ENCODE peak calls at places on chromosomes 11 and 22, in nine cellular contexts. T is upper lobe of left lung, V is GM12878, U is K562, G is HCT116, R is A549, J is heart left ventricle, K is body of pancreas, N is HepG2. P is an unnamed sample.

GRCh38 chr11:100080821-100081220 is 606.3 kb upstream of the ARHGAP42 start:
- ATAC-seq in J (no peak), G (no peak), V (no peak), N (no peak), T (no peak), U (no peak), K (no peak), R (no peak), P (no peak)

GRCh38 chr22:28395920-28396447 is 283.7 kb downstream of the TTC28 start:
- ATAC-seq in T (no peak), V (no peak), J (peak), R (no peak), N (peak), U (no peak), G (no peak), K (peak), P (peak)

GRCh38 chr11:113465786-113466185 is 9.4 kb downstream of the DRD2 start:
- ATAC-seq in N (no peak), T (no peak), U (no peak), K (no peak), G (no peak), V (no peak), R (no peak), J (no peak), P (no peak)

GRCh38 chr11:83092488-83093384 is 21.0 kb upstream of the RAB30 start:
- ATAC-seq in J (peak), V (no peak), K (peak), N (peak), G (peak), R (peak), U (peak), T (no peak), P (no peak)

GRCh38 chr11:48074425-48075181 is 94.2 kb downstream of the PTPRJ start:
- ATAC-seq in V (no peak), K (no peak), J (no peak), G (no peak), N (no peak), U (peak), T (no peak), R (no peak), P (no peak)

GRCh38 chr11:121300313-121300971 is 7.9 kb downstream of the SC5D start:
- ATAC-seq in R (no peak), U (no peak), N (no peak), T (peak), G (no peak), V (peak), K (no peak), J (peak), P (no peak)

GRCh38 chr11:27837895-27838563 is 137.8 kb upstream of the BDNF start:
- ATAC-seq in V (peak), G (no peak), N (no peak), U (no peak), R (no peak), J (no peak), K (no peak), T (no peak), P (no peak)

GRCh38 chr22:44309137-44309536 is 3.6 kb downstream of the SHISAL1 start:
- ATAC-seq in N (no peak), G (peak), J (peak), K (peak), T (peak), R (peak), V (peak), U (no peak), P (peak)

GRCh38 chr11:92632510-92632909 is 336.9 kb upstream of the MTNR1B start:
- ATAC-seq in U (no peak), N (no peak), J (no peak), R (no peak), G (no peak), K (no peak), V (no peak), T (no peak), P (no peak)

GRCh38 chr11:870127-870413 is 27.4 kb downstream of the TSPAN4 start:
- ATAC-seq in G (peak), U (peak), J (no peak), V (peak), T (no peak), R (peak), N (peak), K (no peak), P (no peak)

GRCh38 chr22:46826438-46826837 is 64.0 kb downstream of the TBC1D22A start:
- ATAC-seq in J (no peak), T (no peak), N (no peak), R (no peak), V (no peak), G (no peak), K (no peak), U (no peak), P (no peak)

GRCh38 chr22:39220897-39221850 is 23.6 kb downstream of the PDGFB start:
- ATAC-seq in T (peak), J (peak), U (no peak), N (no peak), V (no peak), R (peak), G (no peak), K (no peak), P (peak)

GRCh38 chr11:101428918-101429317 is 154.9 kb downstream of the TRPC6 start:
- ATAC-seq in G (peak), J (peak), R (peak), K (peak), U (no peak), T (no peak), V (peak), N (peak), P (no peak)

GRCh38 chr11:116084511-116084910 is 580.3 kb upstream of the CADM1 start:
- ATAC-seq in G (no peak), R (no peak), T (no peak), J (no peak), K (no peak), U (no peak), N (no peak), V (no peak), P (no peak)

GRCh38 chr11:92136792-92137191 is 87.8 kb upstream of the FAT3 start:
- ATAC-seq in N (peak), J (no peak), V (no peak), K (no peak), G (no peak), T (no peak), U (peak), R (peak), P (no peak)

GRCh38 chr11:117437041-117437790 is 109.6 kb downstream of the CEP164 start:
- ATAC-seq in U (no peak), J (no peak), N (no peak), T (no peak), G (no peak), R (no peak), V (no peak), K (no peak), P (no peak)

GRCh38 chr11:59295435-59295834 is 63.3 kb upstream of the OR5AN1 start:
- ATAC-seq in U (no peak), R (no peak), J (no peak), N (no peak), V (no peak), G (no peak), T (no peak), K (peak), P (no peak)

GRCh38 chr22:44329179-44329796 is 16.5 kb upstream of the SHISAL1 start:
- ATAC-seq in T (no peak), G (no peak), U (no peak), N (no peak), R (no peak), J (no peak), K (no peak), V (peak), P (no peak)

GRCh38 chr22:27692243-27692642 is 109.3 kb downstream of the MN1 start:
- ATAC-seq in K (no peak), R (no peak), V (no peak), J (no peak), U (no peak), N (no peak), T (no peak), G (no peak), P (no peak)

GRCh38 chr11:2944953-2945756 is 15.9 kb upstream of the PHLDA2 start:
- ATAC-seq in T (peak), V (no peak), R (no peak), J (peak), U (no peak), N (no peak), G (no peak), K (peak), P (peak)

GRCh38 chr11:62008177-62008576 is 40.7 kb upstream of the FTH1 start:
- ATAC-seq in K (no peak), J (no peak), N (no peak), R (no peak), T (no peak), G (no peak), V (peak), U (no peak), P (no peak)

GRCh38 chr11:47156951-47157350 is 19.7 kb downstream of the ARFGAP2 start:
- ATAC-seq in N (no peak), T (no peak), J (no peak), R (no peak), U (no peak), K (no peak), V (no peak), G (no peak), P (no peak)

GRCh38 chr11:2301631-2302272 is at the start of the genes C11orf21 and TSPAN32:
- ATAC-seq in V (no peak), J (peak), G (no peak), K (no peak), R (no peak), U (peak), N (no peak), T (peak), P (no peak)

GRCh38 chr11:114762437-114762836 is 84.1 kb downstream of the NXPE2 start:
- ATAC-seq in R (peak), V (no peak), N (peak), T (peak), U (peak), J (peak), K (peak), G (no peak), P (no peak)

GRCh38 chr11:113896156-113896879 is 8.3 kb upstream of the HTR3B start:
- ATAC-seq in G (peak), U (peak), J (peak), K (peak), R (peak), V (peak), N (peak), T (no peak), P (no peak)

GRCh38 chr22:49961601-49962011 is 1.0 kb downstream of the PIM3 start:
- ATAC-seq in G (no peak), J (no peak), V (no peak), K (no peak), R (no peak), U (no peak), T (no peak), N (no peak), P (no peak)

GRCh38 chr22:49959782-49960158 is 802 bp upstream of the PIM3 start:
- ATAC-seq in K (peak), R (peak), J (peak), U (no peak), N (peak), G (peak), T (peak), V (peak), P (peak)

GRCh38 chr22:49960967-49961600 is 512 bp downstream of the PIM3 start:
- ATAC-seq in K (peak), T (no peak), N (no peak), U (peak), R (peak), G (no peak), J (no peak), V (peak), P (no peak)

GRCh38 chr22:49958961-49959781 is 1.4 kb upstream of the PIM3 start:
- ATAC-seq in R (no peak), G (no peak), J (no peak), U (no peak), T (no peak), V (no peak), K (no peak), N (peak), P (no peak)

GRCh38 chr22:49960159-49960966 is at the start of gene PIM3:
- ATAC-seq in T (peak), N (peak), G (peak), K (peak), V (peak), R (peak), U (peak), J (peak), P (peak)
- TF ChIP-seq POLR2A in T (peak), N (peak), G (peak), K (peak), V (peak), R (peak), U (peak), J (peak), P (peak)

DNA sequence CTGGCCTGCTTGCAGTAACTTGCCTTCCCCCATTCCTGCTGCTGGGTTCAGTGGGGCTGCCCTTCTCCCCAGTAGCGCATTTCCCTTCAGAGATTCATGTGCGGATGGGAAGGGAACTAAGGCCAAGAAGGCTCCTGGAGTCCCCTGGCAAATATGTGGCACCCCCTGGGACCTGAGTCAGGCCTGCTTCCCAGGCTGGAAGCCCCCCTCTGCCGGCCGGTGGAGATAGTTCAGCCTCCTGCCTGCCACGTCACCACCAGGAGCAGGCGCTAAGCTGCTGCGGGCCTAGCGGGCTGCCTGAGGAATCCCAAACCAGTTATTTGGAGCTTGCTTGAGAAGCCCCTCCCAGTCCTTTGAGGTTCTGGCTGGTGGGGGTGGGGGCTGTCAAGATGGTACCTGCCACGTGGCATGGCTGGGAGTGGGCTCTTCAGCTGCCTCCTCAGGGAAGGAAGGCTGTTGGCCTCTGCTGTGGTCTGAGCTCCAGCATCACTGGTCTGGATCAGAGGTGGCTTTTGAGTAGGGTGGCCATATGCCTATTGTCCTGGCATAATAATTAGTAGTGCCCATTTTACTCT is 2.0 kb downstream of the SERPINH1 start:
- ATAC-seq in N (peak), U (peak), T (no peak), V (no peak), G (no peak), J (peak), R (no peak), K (no peak), P (peak)
- TF ChIP-seq POLR2A in N (peak), U (no peak), T (no peak), V (no peak), G (no peak), J (no peak), R (no peak), K (no peak), P (no peak)

GRCh38 chr22:33472462-33473344 is 414.5 kb upstream of the SYN3 start:
- ATAC-seq in J (peak), N (no peak), R (no peak), G (no peak), K (no peak), U (no peak), V (peak), T (no peak), P (no peak)
- TF ChIP-seq POLR2A in J (no peak), N (no peak), R (no peak), G (no peak), K (no peak), U (no peak), V (no peak), T (no peak), P (no peak)

GRCh38 chr11:111730871-111731591 is 35.2 kb downstream of the PPP2R1B start:
- ATAC-seq in R (peak), N (no peak), T (no peak), J (peak), G (no peak), K (peak), V (no peak), U (no peak), P (no peak)
- TF ChIP-seq POLR2A in R (no peak), N (no peak), T (no peak), J (no peak), G (no peak), K (peak), V (peak), U (no peak), P (no peak)

DNA sequence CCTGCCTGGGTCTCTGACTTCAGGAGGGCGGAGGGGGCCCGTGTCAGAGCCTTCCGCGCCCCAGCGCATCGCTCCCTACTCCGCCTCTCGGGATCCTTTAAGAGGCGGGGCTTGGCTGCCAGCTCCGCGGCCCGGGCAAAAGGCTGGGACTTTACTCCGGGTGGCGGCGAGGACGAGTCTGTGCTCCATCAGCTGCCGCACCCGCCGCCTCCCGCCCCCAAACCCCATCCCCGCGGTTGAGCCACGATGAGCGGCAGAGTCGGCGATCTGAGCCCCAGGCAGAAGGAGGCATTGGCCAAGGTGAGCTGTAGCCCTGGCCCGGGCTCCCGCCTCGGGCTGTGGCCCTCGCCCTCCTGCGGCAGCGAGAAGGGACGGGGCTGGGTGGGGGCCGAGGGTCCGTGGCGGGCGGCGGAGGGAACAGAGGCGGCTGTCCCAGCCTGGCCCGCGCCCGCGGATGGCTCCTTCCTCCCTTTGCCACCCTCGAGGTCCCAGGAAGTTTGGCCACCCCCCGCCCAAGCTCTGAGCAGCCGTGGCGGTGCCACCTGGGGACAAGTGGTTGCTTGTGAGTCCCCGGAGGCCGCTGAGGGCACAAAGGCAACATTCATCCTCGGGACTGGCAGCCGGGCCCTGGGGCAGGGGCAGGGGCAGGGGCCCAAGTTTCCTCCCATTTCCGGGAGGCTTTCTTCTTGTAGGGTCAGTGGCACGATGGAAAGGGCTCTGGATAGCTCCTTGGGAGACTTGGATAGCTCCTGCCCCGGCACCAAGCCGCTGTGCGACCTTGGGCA is at the start of gene SEC14L2:
- ATAC-seq in U (no peak), R (peak), T (peak), G (peak), V (peak), J (peak), N (peak), K (peak), P (peak)
- TF ChIP-seq POLR2A in U (no peak), R (peak), T (peak), G (peak), V (peak), J (no peak), N (no peak), K (peak), P (peak)

GRCh38 chr11:134126197-134126822 is 57.4 kb downstream of the JAM3 start:
- ATAC-seq in V (no peak), G (no peak), U (no peak), J (peak), N (no peak), K (no peak), T (no peak), R (peak), P (peak)
- TF ChIP-seq POLR2A in V (no peak), G (no peak), U (no peak), J (no peak), N (no peak), K (no peak), T (no peak), R (no peak), P (no peak)

GRCh38 chr22:22386602-22387385 is 121.7 kb downstream of the ZNF280B start:
- ATAC-seq in J (no peak), G (no peak), N (peak), R (no peak), K (no peak), V (no peak), U (no peak), T (no peak), P (no peak)
- TF ChIP-seq POLR2A in J (no peak), G (no peak), N (no peak), R (no peak), K (no peak), V (no peak), U (no peak), T (no peak), P (no peak)

GRCh38 chr11:17734418-17734911 is at the start of gene KCNC1:
- ATAC-seq in N (peak), G (peak), U (peak), V (peak), J (peak), T (no peak), R (peak), K (peak), P (peak)

GRCh38 chr11:17730137-17730536 is 4.4 kb upstream of the KCNC1 start:
- ATAC-seq in N (no peak), J (no peak), G (no peak), R (no peak), V (no peak), K (no peak), U (no peak), T (no peak), P (no peak)

GRCh38 chr11:17733261-17733660 is 1.3 kb upstream of the KCNC1 start:
- ATAC-seq in J (no peak), R (no peak), G (no peak), N (no peak), V (no peak), K (no peak), U (no peak), T (no peak), P (no peak)

GRCh38 chr11:17734986-17735822 is 623 bp downstream of the KCNC1 start:
- ATAC-seq in K (peak), G (peak), T (peak), R (peak), N (peak), V (peak), U (peak), J (peak), P (peak)

DNA sequence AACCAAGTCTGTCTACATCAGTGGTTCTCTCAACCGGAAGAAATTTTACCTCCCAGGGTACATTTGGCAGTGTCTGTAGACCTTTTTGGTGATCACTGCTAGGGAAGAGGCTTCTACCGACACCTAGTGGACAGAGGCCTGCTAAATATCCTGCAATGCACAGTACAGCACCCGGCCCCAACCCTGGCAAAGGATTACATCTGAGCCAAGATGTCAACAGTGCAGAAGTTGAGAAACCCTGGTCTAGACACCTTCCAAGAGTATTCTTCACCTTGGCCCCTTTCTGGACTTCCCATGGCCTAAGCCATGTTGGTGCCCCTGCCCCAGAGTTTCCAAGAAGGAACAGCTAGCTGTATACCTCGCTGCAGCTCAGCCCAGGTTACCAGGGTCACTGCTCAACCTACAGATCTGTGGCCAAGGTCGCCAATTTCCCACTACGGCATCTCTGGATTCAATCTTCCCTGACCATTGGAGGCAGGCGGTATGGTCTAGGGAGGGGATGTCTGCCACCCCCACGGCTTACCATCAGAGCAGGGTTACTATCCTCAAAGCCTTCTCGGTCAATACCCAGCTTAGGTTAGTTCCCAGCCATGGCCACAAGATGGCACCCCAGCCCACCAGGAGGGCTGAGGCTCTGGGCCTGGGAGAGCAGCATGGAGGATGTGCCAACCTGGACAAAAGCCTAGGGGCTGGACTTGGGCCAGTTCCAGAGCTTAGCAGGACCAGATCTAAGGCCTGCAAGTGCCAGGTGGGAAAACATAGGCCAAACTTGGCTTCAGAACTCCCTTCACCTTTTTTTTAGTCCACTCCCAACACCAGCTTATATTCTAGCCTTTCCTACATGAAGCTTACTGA is 3.7 kb upstream of the KCNC1 start:
- ATAC-seq in N (peak), V (peak), T (peak), G (peak), J (peak), U (peak), R (peak), K (peak), P (peak)
- TF ChIP-seq POLR2A in N (no peak), V (no peak), T (no peak), G (no peak), J (no peak), U (no peak), R (no peak), K (no peak), P (no peak)